ENCODE peak calls at places on chromosomes 12 and 14, in eight cellular contexts. One of them, this sample, is unnamed.

GRCh38 chr14:81582420-81582819 is 48.8 kb upstream of the SEL1L start:
- DNase-seq in thoracic aorta: no peak
- DNase-seq in mesenchymal stem cell: no peak
- DNase-seq in PC-9: no peak
- DNase-seq in neural progenitor cell: no peak
- DNase-seq in tibial artery: no peak
- DNase-seq in neuronal stem cell: no peak
- DNase-seq in astrocyte: no peak
- DNase-seq in this sample: no peak

GRCh38 chr12:78406213-78406612 is 458.4 kb upstream of the SYT1 start:
- DNase-seq in thoracic aorta: no peak
- DNase-seq in neuronal stem cell: no peak
- DNase-seq in neural progenitor cell: no peak
- DNase-seq in tibial artery: no peak
- DNase-seq in astrocyte: no peak
- DNase-seq in mesenchymal stem cell: no peak
- DNase-seq in PC-9: no peak
- DNase-seq in this sample: no peak

GRCh38 chr12:90987101-90987500 is 17.7 kb downstream of the EPYC start:
- DNase-seq in mesenchymal stem cell: no peak
- DNase-seq in tibial artery: no peak
- DNase-seq in astrocyte: peak
- DNase-seq in PC-9: no peak
- DNase-seq in thoracic aorta: no peak
- DNase-seq in neural progenitor cell: no peak
- DNase-seq in neuronal stem cell: no peak
- DNase-seq in this sample: no peak

GRCh38 chr12:76037130-76038105 is 5.8 kb upstream of the PHLDA1 start:
- DNase-seq in neural progenitor cell: peak
- DNase-seq in neuronal stem cell: peak
- DNase-seq in thoracic aorta: no peak
- DNase-seq in astrocyte: peak
- DNase-seq in tibial artery: no peak
- DNase-seq in mesenchymal stem cell: peak
- DNase-seq in PC-9: peak
- DNase-seq in this sample: peak

GRCh38 chr14:101599234-101599885 is 38.1 kb downstream of the DIO3 start:
- DNase-seq in mesenchymal stem cell: no peak
- DNase-seq in neuronal stem cell: no peak
- DNase-seq in PC-9: peak
- DNase-seq in neural progenitor cell: no peak
- DNase-seq in tibial artery: no peak
- DNase-seq in astrocyte: no peak
- DNase-seq in thoracic aorta: no peak
- DNase-seq in this sample: no peak

GRCh38 chr12:100450726-100451125 is 22.9 kb upstream of the NR1H4 start:
- DNase-seq in tibial artery: no peak
- DNase-seq in neural progenitor cell: no peak
- DNase-seq in mesenchymal stem cell: no peak
- DNase-seq in PC-9: no peak
- DNase-seq in astrocyte: no peak
- DNase-seq in thoracic aorta: no peak
- DNase-seq in neuronal stem cell: no peak
- DNase-seq in this sample: no peak

GRCh38 chr14:32372154-32372553 is 43.1 kb downstream of the AKAP6 start:
- DNase-seq in tibial artery: no peak
- DNase-seq in astrocyte: peak
- DNase-seq in thoracic aorta: no peak
- DNase-seq in neural progenitor cell: no peak
- DNase-seq in neuronal stem cell: no peak
- DNase-seq in PC-9: no peak
- DNase-seq in mesenchymal stem cell: peak
- DNase-seq in this sample: no peak

GRCh38 chr12:49944046-49944445 is 6.5 kb upstream of the AQP2 start:
- DNase-seq in neuronal stem cell: no peak
- DNase-seq in tibial artery: no peak
- DNase-seq in thoracic aorta: no peak
- DNase-seq in mesenchymal stem cell: no peak
- DNase-seq in astrocyte: no peak
- DNase-seq in neural progenitor cell: no peak
- DNase-seq in PC-9: no peak
- DNase-seq in this sample: no peak

GRCh38 chr14:22262881-22263280 is 326.1 kb downstream of the DAD1 start:
- DNase-seq in mesenchymal stem cell: no peak
- DNase-seq in neuronal stem cell: no peak
- DNase-seq in neural progenitor cell: no peak
- DNase-seq in astrocyte: no peak
- DNase-seq in PC-9: no peak
- DNase-seq in tibial artery: no peak
- DNase-seq in thoracic aorta: no peak
- DNase-seq in this sample: no peak

GRCh38 chr12:89544730-89545184 is 18.9 kb upstream of the POC1B start:
- DNase-seq in thoracic aorta: no peak
- DNase-seq in mesenchymal stem cell: peak
- DNase-seq in neuronal stem cell: peak
- DNase-seq in PC-9: no peak
- DNase-seq in tibial artery: peak
- DNase-seq in astrocyte: peak
- DNase-seq in neural progenitor cell: peak
- DNase-seq in this sample: peak

GRCh38 chr12:103241184-103241583 is 254.6 kb downstream of the C12orf42 start:
- DNase-seq in thoracic aorta: no peak
- DNase-seq in PC-9: no peak
- DNase-seq in neural progenitor cell: no peak
- DNase-seq in astrocyte: no peak
- DNase-seq in neuronal stem cell: no peak
- DNase-seq in tibial artery: no peak
- DNase-seq in mesenchymal stem cell: no peak
- DNase-seq in this sample: no peak

GRCh38 chr12:11801643-11802042 is 152.2 kb downstream of the ETV6 start:
- DNase-seq in thoracic aorta: no peak
- DNase-seq in mesenchymal stem cell: no peak
- DNase-seq in neuronal stem cell: no peak
- DNase-seq in tibial artery: no peak
- DNase-seq in astrocyte: no peak
- DNase-seq in PC-9: no peak
- DNase-seq in neural progenitor cell: no peak
- DNase-seq in this sample: no peak

GRCh38 chr12:52744493-52745156 is 32.5 kb downstream of the KRT76 start:
- DNase-seq in tibial artery: no peak
- DNase-seq in PC-9: no peak
- DNase-seq in neuronal stem cell: no peak
- DNase-seq in mesenchymal stem cell: no peak
- DNase-seq in neural progenitor cell: no peak
- DNase-seq in astrocyte: no peak
- DNase-seq in thoracic aorta: no peak
- DNase-seq in this sample: no peak

GRCh38 chr14:91302391-91302790 is 57.9 kb upstream of the GPR68 start:
- DNase-seq in neuronal stem cell: no peak
- DNase-seq in PC-9: no peak
- DNase-seq in tibial artery: no peak
- DNase-seq in neural progenitor cell: no peak
- DNase-seq in astrocyte: no peak
- DNase-seq in mesenchymal stem cell: no peak
- DNase-seq in thoracic aorta: no peak
- DNase-seq in this sample: no peak

GRCh38 chr12:132413931-132414588 is 75.9 kb upstream of the FBRSL1 start:
- DNase-seq in neural progenitor cell: peak
- DNase-seq in PC-9: peak
- DNase-seq in thoracic aorta: no peak
- DNase-seq in neuronal stem cell: no peak
- DNase-seq in tibial artery: no peak
- DNase-seq in astrocyte: no peak
- DNase-seq in mesenchymal stem cell: no peak
- DNase-seq in this sample: no peak

GRCh38 chr12:103455020-103455763 is 40.6 kb downstream of the C12orf42 start:
- DNase-seq in tibial artery: no peak
- DNase-seq in PC-9: no peak
- DNase-seq in mesenchymal stem cell: no peak
- DNase-seq in astrocyte: no peak
- DNase-seq in neural progenitor cell: no peak
- DNase-seq in neuronal stem cell: no peak
- DNase-seq in thoracic aorta: no peak
- DNase-seq in this sample: no peak

GRCh38 chr14:61530896-61531295 is 164.4 kb upstream of the HIF1A start:
- DNase-seq in tibial artery: no peak
- DNase-seq in mesenchymal stem cell: no peak
- DNase-seq in neural progenitor cell: no peak
- DNase-seq in neuronal stem cell: no peak
- DNase-seq in PC-9: no peak
- DNase-seq in thoracic aorta: no peak
- DNase-seq in astrocyte: no peak
- DNase-seq in this sample: no peak
- H3K27ac ChIP-seq in tibial artery: no peak
- H3K27ac ChIP-seq in mesenchymal stem cell: no peak
- H3K27ac ChIP-seq in neural progenitor cell: no peak
- H3K27ac ChIP-seq in neuronal stem cell: no peak
- H3K27ac ChIP-seq in PC-9: peak
- H3K27ac ChIP-seq in thoracic aorta: no peak
- H3K27ac ChIP-seq in astrocyte: no peak
- H3K27ac ChIP-seq in this sample: peak

DNA sequence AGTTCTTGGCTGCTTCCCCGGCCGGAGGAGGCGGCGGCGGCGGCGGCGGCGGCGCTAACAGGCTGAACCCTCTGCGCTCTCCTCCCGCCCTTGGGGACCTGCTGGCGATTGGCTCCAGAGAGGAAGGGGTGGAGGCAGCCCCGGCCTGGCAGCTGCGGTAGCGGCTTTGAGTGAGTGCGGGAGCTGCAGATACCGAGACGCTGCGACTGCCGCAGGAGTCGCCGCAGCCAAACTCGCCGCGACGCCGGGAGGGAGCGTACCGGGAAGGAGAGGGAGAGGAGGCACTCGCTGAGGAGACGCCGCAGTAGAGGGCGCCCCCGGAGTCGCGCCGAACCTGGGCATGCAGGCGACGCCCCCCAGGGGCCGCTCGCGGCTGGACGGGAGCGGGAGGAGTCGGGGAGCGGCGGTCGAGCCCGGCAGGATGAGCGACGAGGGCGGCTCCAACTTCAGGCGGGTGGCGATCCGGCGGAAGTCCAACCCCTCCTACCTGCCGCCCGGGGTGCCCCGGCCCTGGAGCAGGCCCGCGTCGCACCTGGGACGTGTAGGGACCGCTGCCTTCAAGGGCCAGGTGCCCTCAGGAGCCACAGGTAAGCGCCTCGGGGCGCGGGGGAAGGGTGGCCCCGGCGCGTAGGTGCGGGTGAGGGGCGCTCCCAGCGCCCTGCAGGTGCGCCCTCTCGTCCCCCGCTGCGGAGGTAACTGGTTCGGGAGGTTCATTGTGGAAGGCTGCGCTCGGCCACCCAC is at the start of gene FGD4:
- DNase-seq in neuronal stem cell: peak
- DNase-seq in tibial artery: peak
- DNase-seq in astrocyte: peak
- DNase-seq in mesenchymal stem cell: peak
- DNase-seq in neural progenitor cell: peak
- DNase-seq in thoracic aorta: peak
- DNase-seq in PC-9: peak
- DNase-seq in this sample: peak
- H3K4me3 ChIP-seq in neuronal stem cell: peak
- H3K4me3 ChIP-seq in tibial artery: peak
- H3K4me3 ChIP-seq in astrocyte: peak
- H3K4me3 ChIP-seq in mesenchymal stem cell: peak
- H3K4me3 ChIP-seq in neural progenitor cell: peak
- H3K4me3 ChIP-seq in thoracic aorta: peak
- H3K4me3 ChIP-seq in PC-9: peak
- H3K4me3 ChIP-seq in this sample: peak

GRCh38 chr12:106249411-106250135 is 1.8 kb upstream of the CKAP4 start:
- DNase-seq in PC-9: no peak
- DNase-seq in neuronal stem cell: no peak
- DNase-seq in tibial artery: no peak
- DNase-seq in mesenchymal stem cell: no peak
- DNase-seq in neural progenitor cell: no peak
- DNase-seq in astrocyte: no peak
- DNase-seq in thoracic aorta: no peak
- DNase-seq in this sample: no peak
- H3K27ac ChIP-seq in PC-9: no peak
- H3K27ac ChIP-seq in neuronal stem cell: no peak
- H3K27ac ChIP-seq in tibial artery: peak
- H3K27ac ChIP-seq in mesenchymal stem cell: no peak
- H3K27ac ChIP-seq in neural progenitor cell: no peak
- H3K27ac ChIP-seq in astrocyte: peak
- H3K27ac ChIP-seq in thoracic aorta: no peak
- H3K27ac ChIP-seq in this sample: no peak

GRCh38 chr14:49852351-49853157 is at the start of gene NEMF:
- DNase-seq in PC-9: peak
- DNase-seq in tibial artery: peak
- DNase-seq in astrocyte: peak
- DNase-seq in neural progenitor cell: peak
- DNase-seq in mesenchymal stem cell: peak
- DNase-seq in thoracic aorta: peak
- DNase-seq in neuronal stem cell: peak
- DNase-seq in this sample: peak

GRCh38 chr14:49857427-49858003 is 4.9 kb upstream of the NEMF start:
- DNase-seq in thoracic aorta: no peak
- DNase-seq in mesenchymal stem cell: no peak
- DNase-seq in neural progenitor cell: no peak
- DNase-seq in neuronal stem cell: no peak
- DNase-seq in astrocyte: no peak
- DNase-seq in tibial artery: no peak
- DNase-seq in PC-9: no peak
- DNase-seq in this sample: no peak

GRCh38 chr14:49853158-49853477 is 530 bp upstream of the NEMF start:
- DNase-seq in PC-9: no peak
- DNase-seq in tibial artery: no peak
- DNase-seq in mesenchymal stem cell: no peak
- DNase-seq in neural progenitor cell: no peak
- DNase-seq in neuronal stem cell: no peak
- DNase-seq in thoracic aorta: no peak
- DNase-seq in astrocyte: no peak
- DNase-seq in this sample: no peak

GRCh38 chr14:49849213-49849847 is 3.3 kb downstream of the NEMF start:
- DNase-seq in thoracic aorta: no peak
- DNase-seq in astrocyte: no peak
- DNase-seq in mesenchymal stem cell: no peak
- DNase-seq in neural progenitor cell: no peak
- DNase-seq in tibial artery: no peak
- DNase-seq in neuronal stem cell: no peak
- DNase-seq in PC-9: no peak
- DNase-seq in this sample: no peak

DNA sequence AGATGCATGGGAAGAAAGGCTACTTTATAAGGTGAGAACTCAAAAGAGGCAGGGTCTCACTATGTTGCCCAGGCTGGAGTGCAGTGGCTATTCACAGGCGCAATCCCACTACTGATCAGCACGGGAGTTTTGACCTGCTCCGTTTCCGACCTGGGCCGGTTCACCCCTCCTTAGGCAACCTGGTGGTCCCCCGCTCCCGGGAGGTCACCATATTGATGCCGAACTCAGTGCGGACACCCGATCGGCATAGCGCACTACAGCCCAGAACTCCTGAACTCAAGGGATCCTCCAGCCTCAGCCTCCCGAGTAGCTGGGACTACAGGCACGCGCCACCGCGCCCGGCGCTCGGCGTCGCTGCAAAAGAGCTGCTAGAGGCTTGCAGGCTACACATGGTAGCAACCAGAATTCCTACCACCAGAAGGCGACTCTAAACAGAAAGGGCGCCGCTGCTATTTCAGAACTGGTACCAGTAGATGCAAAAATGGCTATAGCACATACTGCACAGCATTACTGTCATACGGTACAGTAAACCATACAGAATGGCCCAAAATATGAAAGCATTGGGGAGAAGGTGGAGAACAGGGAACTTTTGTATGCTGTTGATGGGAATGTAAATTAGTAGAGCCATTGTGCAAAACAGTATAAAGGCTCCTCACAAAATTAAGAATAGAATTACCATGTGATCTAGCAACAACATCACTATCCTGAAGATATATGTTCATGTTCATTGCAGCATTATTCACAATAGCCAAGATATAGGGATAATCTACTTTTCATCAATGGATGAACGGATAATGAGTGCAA is 1.2 kb upstream of the NEMF start:
- DNase-seq in neural progenitor cell: peak
- DNase-seq in astrocyte: peak
- DNase-seq in thoracic aorta: peak
- DNase-seq in mesenchymal stem cell: peak
- DNase-seq in neuronal stem cell: peak
- DNase-seq in PC-9: peak
- DNase-seq in tibial artery: peak
- DNase-seq in this sample: peak
- H3K4me3 ChIP-seq in neural progenitor cell: peak
- H3K4me3 ChIP-seq in astrocyte: peak
- H3K4me3 ChIP-seq in thoracic aorta: peak
- H3K4me3 ChIP-seq in mesenchymal stem cell: peak
- H3K4me3 ChIP-seq in neuronal stem cell: peak
- H3K4me3 ChIP-seq in PC-9: peak
- H3K4me3 ChIP-seq in tibial artery: peak
- H3K4me3 ChIP-seq in this sample: peak